ENCODE peak calls at places on chromosomes 12 and 14, in seven cellular contexts. One of them, this sample, is unnamed. For H3K4me1, the result is how much of the 10 kb centered on the place peaks cover.

GRCh38 chr14:98634043-98634820 is 637.8 kb downstream of the BCL11B start:
- DNase-seq in stomach: no peak
- DNase-seq in H9: no peak
- DNase-seq in left ventricle myocardium inferior: no peak
- DNase-seq in uterus: no peak
- DNase-seq in A549: no peak
- DNase-seq in aorta: no peak
- DNase-seq in this sample: no peak

GRCh38 chr14:31449971-31450610 is 7.2 kb downstream of the DTD2 start:
- DNase-seq in stomach: no peak
- DNase-seq in H9: no peak
- DNase-seq in left ventricle myocardium inferior: no peak
- DNase-seq in uterus: no peak
- DNase-seq in A549: peak
- DNase-seq in aorta: no peak
- DNase-seq in this sample: peak

GRCh38 chr12:62720661-62721330 is 214.2 kb downstream of the PPM1H start:
- DNase-seq in stomach: no peak
- DNase-seq in H9: no peak
- DNase-seq in left ventricle myocardium inferior: no peak
- DNase-seq in uterus: no peak
- DNase-seq in A549: no peak
- DNase-seq in aorta: no peak
- DNase-seq in this sample: no peak

GRCh38 chr12:64797156-64797555 is 27.3 kb upstream of the TBC1D30 start:
- DNase-seq in stomach: no peak
- DNase-seq in H9: no peak
- DNase-seq in left ventricle myocardium inferior: no peak
- DNase-seq in uterus: no peak
- DNase-seq in A549: no peak
- DNase-seq in aorta: no peak
- DNase-seq in this sample: no peak

GRCh38 chr12:114954626-114955025 is 270.7 kb upstream of the TBX3 start:
- DNase-seq in stomach: no peak
- DNase-seq in H9: no peak
- DNase-seq in left ventricle myocardium inferior: no peak
- DNase-seq in uterus: no peak
- DNase-seq in A549: no peak
- DNase-seq in aorta: no peak
- DNase-seq in this sample: no peak

GRCh38 chr12:8593246-8593645 is 19.4 kb downstream of the AICDA start:
- DNase-seq in stomach: no peak
- DNase-seq in H9: no peak
- DNase-seq in left ventricle myocardium inferior: no peak
- DNase-seq in uterus: no peak
- DNase-seq in A549: no peak
- DNase-seq in aorta: no peak
- DNase-seq in this sample: no peak

GRCh38 chr12:46518184-46518583 is 145.6 kb upstream of the SLC38A2 start:
- DNase-seq in stomach: no peak
- DNase-seq in H9: no peak
- DNase-seq in left ventricle myocardium inferior: no peak
- DNase-seq in uterus: no peak
- DNase-seq in A549: no peak
- DNase-seq in aorta: no peak
- DNase-seq in this sample: no peak

GRCh38 chr14:77026166-77026929 is 2.2 kb downstream of the IRF2BPL start:
- DNase-seq in stomach: peak
- DNase-seq in H9: no peak
- DNase-seq in left ventricle myocardium inferior: peak
- DNase-seq in uterus: peak
- DNase-seq in A549: no peak
- DNase-seq in aorta: peak
- DNase-seq in this sample: no peak

GRCh38 chr14:91985521-91986255 is 38.2 kb upstream of the FBLN5 start:
- DNase-seq in stomach: no peak
- DNase-seq in H9: no peak
- DNase-seq in left ventricle myocardium inferior: no peak
- DNase-seq in uterus: no peak
- DNase-seq in A549: no peak
- DNase-seq in aorta: no peak
- DNase-seq in this sample: no peak

GRCh38 chr12:13472690-13473089 is 276.2 kb downstream of the EMP1 start:
- DNase-seq in stomach: no peak
- DNase-seq in H9: no peak
- DNase-seq in left ventricle myocardium inferior: no peak
- DNase-seq in uterus: no peak
- DNase-seq in A549: no peak
- DNase-seq in aorta: no peak
- DNase-seq in this sample: no peak

GRCh38 chr12:46938071-46938678 is 112.4 kb upstream of the SLC38A4 start:
- DNase-seq in stomach: no peak
- DNase-seq in H9: no peak
- DNase-seq in left ventricle myocardium inferior: no peak
- DNase-seq in uterus: no peak
- DNase-seq in A549: no peak
- DNase-seq in aorta: no peak
- DNase-seq in this sample: no peak

GRCh38 chr12:51482808-51483532 is 58.3 kb downstream of the SLC4A8 start:
- DNase-seq in stomach: no peak
- DNase-seq in H9: no peak
- DNase-seq in left ventricle myocardium inferior: no peak
- DNase-seq in uterus: no peak
- DNase-seq in A549: no peak
- DNase-seq in aorta: no peak
- DNase-seq in this sample: no peak

GRCh38 chr14:37167151-37168047 is 5.0 kb downstream of the SLC25A21 start:
- DNase-seq in stomach: no peak
- DNase-seq in H9: peak
- DNase-seq in left ventricle myocardium inferior: no peak
- DNase-seq in uterus: no peak
- DNase-seq in A549: no peak
- DNase-seq in aorta: no peak
- DNase-seq in this sample: no peak

DNA sequence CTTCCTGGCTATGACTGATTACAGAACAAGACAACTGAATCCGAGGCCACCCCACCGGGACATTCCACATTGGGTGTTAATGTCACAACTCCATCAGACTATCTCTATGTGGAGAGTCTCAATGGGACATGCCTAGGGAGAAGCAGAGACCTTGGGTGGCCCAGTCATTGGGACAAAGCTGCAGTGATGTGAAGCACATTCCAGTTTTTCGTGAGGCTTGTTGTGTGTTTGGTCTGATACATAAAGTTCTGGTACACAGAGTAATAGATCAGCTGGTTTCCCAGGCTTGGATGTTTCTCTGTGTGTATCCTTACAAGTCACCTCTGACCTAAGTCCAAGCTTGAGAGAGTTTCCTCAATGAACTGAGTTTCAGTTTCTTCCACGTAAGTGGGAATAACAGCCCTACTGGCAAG is 42.3 kb downstream of the CPM start:
- DNase-seq in stomach: no peak
- DNase-seq in H9: no peak
- DNase-seq in left ventricle myocardium inferior: peak
- DNase-seq in uterus: no peak
- DNase-seq in A549: no peak
- DNase-seq in aorta: no peak
- DNase-seq in this sample: no peak
- H3K4me1 ChIP-seq in stomach: under half
- H3K4me1 ChIP-seq in H9: under half
- H3K4me1 ChIP-seq in left ventricle myocardium inferior: under half
- H3K4me1 ChIP-seq in uterus: under half
- H3K4me1 ChIP-seq in A549: under half
- H3K4me1 ChIP-seq in aorta: under half
- H3K4me1 ChIP-seq in this sample: under half

GRCh38 chr14:54866588-54866987 is 36.0 kb downstream of the GCH1 start:
- DNase-seq in stomach: no peak
- DNase-seq in H9: no peak
- DNase-seq in left ventricle myocardium inferior: no peak
- DNase-seq in uterus: no peak
- DNase-seq in A549: no peak
- DNase-seq in aorta: no peak
- DNase-seq in this sample: no peak

GRCh38 chr14:54867011-54867410 is 35.6 kb downstream of the GCH1 start:
- DNase-seq in stomach: no peak
- DNase-seq in H9: no peak
- DNase-seq in left ventricle myocardium inferior: no peak
- DNase-seq in uterus: no peak
- DNase-seq in A549: no peak
- DNase-seq in aorta: no peak
- DNase-seq in this sample: no peak

DNA sequence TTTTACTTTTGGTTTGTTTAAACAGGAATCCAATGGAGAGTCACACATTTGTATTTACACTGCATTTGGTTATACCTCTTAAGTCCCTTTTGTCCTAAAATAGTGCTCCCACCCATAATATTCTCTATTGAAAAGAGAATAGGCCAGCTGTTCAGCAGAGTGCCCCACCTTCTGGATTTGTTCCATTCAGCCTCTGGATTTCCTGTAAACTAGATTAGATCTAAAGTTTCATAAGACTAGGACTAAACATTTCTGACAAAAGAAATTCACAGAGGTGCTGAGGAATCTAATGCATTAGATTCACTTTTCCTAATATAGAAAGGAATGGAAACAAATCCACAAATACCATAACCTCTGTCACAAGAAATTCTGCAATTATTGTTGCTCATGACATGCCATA is 38.1 kb downstream of the GCH1 start:
- DNase-seq in stomach: no peak
- DNase-seq in H9: no peak
- DNase-seq in left ventricle myocardium inferior: no peak
- DNase-seq in uterus: no peak
- DNase-seq in A549: no peak
- DNase-seq in aorta: no peak
- DNase-seq in this sample: peak
- H3K4me1 ChIP-seq in stomach: under half
- H3K4me1 ChIP-seq in H9: under half
- H3K4me1 ChIP-seq in left ventricle myocardium inferior: under half
- H3K4me1 ChIP-seq in uterus: under half
- H3K4me1 ChIP-seq in A549: under half
- H3K4me1 ChIP-seq in aorta: under half
- H3K4me1 ChIP-seq in this sample: under half

GRCh38 chr12:116937640-116938039 is 26.9 kb downstream of the FBXW8 start:
- DNase-seq in stomach: no peak
- DNase-seq in H9: no peak
- DNase-seq in left ventricle myocardium inferior: no peak
- DNase-seq in uterus: peak
- DNase-seq in A549: no peak
- DNase-seq in aorta: no peak
- DNase-seq in this sample: peak
- H3K4me1 ChIP-seq in stomach: half or more
- H3K4me1 ChIP-seq in H9: under half
- H3K4me1 ChIP-seq in left ventricle myocardium inferior: under half
- H3K4me1 ChIP-seq in uterus: under half
- H3K4me1 ChIP-seq in A549: under half
- H3K4me1 ChIP-seq in aorta: under half
- H3K4me1 ChIP-seq in this sample: under half

GRCh38 chr14:105185973-105186372 is 4.9 kb upstream of the NUDT14 start:
- DNase-seq in stomach: no peak
- DNase-seq in H9: no peak
- DNase-seq in left ventricle myocardium inferior: no peak
- DNase-seq in uterus: no peak
- DNase-seq in A549: no peak
- DNase-seq in aorta: no peak
- DNase-seq in this sample: no peak
- H3K4me1 ChIP-seq in stomach: under half
- H3K4me1 ChIP-seq in H9: under half
- H3K4me1 ChIP-seq in left ventricle myocardium inferior: under half
- H3K4me1 ChIP-seq in uterus: under half
- H3K4me1 ChIP-seq in A549: under half
- H3K4me1 ChIP-seq in aorta: under half
- H3K4me1 ChIP-seq in this sample: under half

GRCh38 chr14:68363841-68364711 is 428.8 kb downstream of the ZFP36L1 start:
- DNase-seq in stomach: no peak
- DNase-seq in H9: peak
- DNase-seq in left ventricle myocardium inferior: peak
- DNase-seq in uterus: peak
- DNase-seq in A549: no peak
- DNase-seq in aorta: peak
- DNase-seq in this sample: peak
- H3K4me1 ChIP-seq in stomach: under half
- H3K4me1 ChIP-seq in H9: under half
- H3K4me1 ChIP-seq in left ventricle myocardium inferior: under half
- H3K4me1 ChIP-seq in uterus: under half
- H3K4me1 ChIP-seq in A549: under half
- H3K4me1 ChIP-seq in aorta: under half
- H3K4me1 ChIP-seq in this sample: under half

DNA sequence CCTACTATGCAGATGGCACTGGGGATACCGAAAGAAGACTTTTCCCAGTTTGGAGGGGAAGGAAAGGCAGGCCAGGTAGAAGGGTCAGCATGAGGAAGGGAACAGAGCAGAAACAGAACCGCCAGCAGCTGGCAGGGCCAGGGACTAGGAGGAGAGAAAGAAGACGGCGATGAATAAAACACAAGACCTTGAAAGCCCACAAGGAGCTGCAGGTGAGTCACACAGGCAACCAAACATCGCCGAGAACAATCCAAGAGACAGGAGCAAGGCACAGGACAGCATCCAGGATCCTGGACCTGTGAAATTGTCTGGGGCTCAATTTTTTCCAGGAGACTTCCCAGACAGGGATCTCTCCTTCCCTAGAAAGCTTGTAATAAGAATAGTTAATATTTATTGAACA is 47.3 kb downstream of the NUAK1 start:
- DNase-seq in stomach: no peak
- DNase-seq in H9: no peak
- DNase-seq in left ventricle myocardium inferior: no peak
- DNase-seq in uterus: no peak
- DNase-seq in A549: peak
- DNase-seq in aorta: no peak
- DNase-seq in this sample: no peak
- H3K4me1 ChIP-seq in stomach: under half
- H3K4me1 ChIP-seq in H9: under half
- H3K4me1 ChIP-seq in left ventricle myocardium inferior: half or more
- H3K4me1 ChIP-seq in uterus: under half
- H3K4me1 ChIP-seq in A549: half or more
- H3K4me1 ChIP-seq in aorta: under half
- H3K4me1 ChIP-seq in this sample: under half

GRCh38 chr12:124395986-124396385 is 101.1 kb downstream of the RFLNA start:
- DNase-seq in stomach: no peak
- DNase-seq in H9: no peak
- DNase-seq in left ventricle myocardium inferior: no peak
- DNase-seq in uterus: no peak
- DNase-seq in A549: no peak
- DNase-seq in aorta: no peak
- DNase-seq in this sample: no peak
- H3K4me1 ChIP-seq in stomach: half or more
- H3K4me1 ChIP-seq in H9: under half
- H3K4me1 ChIP-seq in left ventricle myocardium inferior: half or more
- H3K4me1 ChIP-seq in uterus: under half
- H3K4me1 ChIP-seq in A549: half or more
- H3K4me1 ChIP-seq in aorta: under half
- H3K4me1 ChIP-seq in this sample: under half

DNA sequence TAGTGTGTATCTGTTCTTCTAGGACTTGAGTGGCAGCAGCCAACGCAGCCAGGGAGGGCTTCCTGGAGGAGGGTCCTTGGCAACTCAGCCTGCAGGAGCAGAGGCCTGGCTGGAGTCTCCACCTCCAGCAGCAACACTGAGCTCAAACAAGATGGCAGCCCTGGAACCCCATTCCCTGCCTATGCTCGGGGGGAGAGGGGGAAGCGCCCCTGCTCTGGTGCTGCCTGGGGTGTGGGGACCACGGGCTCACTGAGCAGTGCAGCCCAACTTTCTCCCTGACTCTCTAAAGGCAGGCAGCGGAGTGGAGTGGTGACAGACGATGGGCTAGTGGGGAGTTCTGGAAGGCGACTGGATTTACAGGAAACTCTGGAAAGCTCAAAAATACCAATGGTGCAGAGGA is 160.7 kb downstream of the CALM1 start:
- DNase-seq in stomach: no peak
- DNase-seq in H9: no peak
- DNase-seq in left ventricle myocardium inferior: no peak
- DNase-seq in uterus: no peak
- DNase-seq in A549: no peak
- DNase-seq in aorta: peak
- DNase-seq in this sample: no peak
- H3K4me1 ChIP-seq in stomach: half or more
- H3K4me1 ChIP-seq in H9: under half
- H3K4me1 ChIP-seq in left ventricle myocardium inferior: under half
- H3K4me1 ChIP-seq in uterus: under half
- H3K4me1 ChIP-seq in A549: under half
- H3K4me1 ChIP-seq in aorta: under half
- H3K4me1 ChIP-seq in this sample: under half

This sample was measured in HAP-1.